ENCODE peak calls at places on chromosomes 5 and 9, in eight cellular contexts. C, N, Q, G, A, H, D and J are unnamed samples.
A peak's percentile ranks its signal among the peaks of the same experiment; 100 is the strongest.

GRCh38 chr5:10352404-10353240 is 873 bp upstream of the MARCHF6 start:
- DNase-seq in C (no peak), N (peak; percentile 35), Q (no peak), G (no peak), A (no peak), H (no peak), D (no peak), J (peak; percentile 54)

GRCh38 chr5:172749881-172750608 is 20.9 kb downstream of the DUSP1 start:
- DNase-seq in C (peak; percentile 92), N (no peak), Q (peak; percentile 46), G (no peak), A (no peak), H (no peak), D (no peak), J (peak; percentile 34)

GRCh38 chr9:33908749-33909148 is 91.8 kb downstream of the UBE2R2 start:
- DNase-seq in C (no peak), N (no peak), Q (no peak), G (no peak), A (no peak), H (no peak), D (no peak), J (no peak)

GRCh38 chr5:4699592-4699991 is 440.5 kb upstream of the ADAMTS16 start:
- DNase-seq in C (no peak), N (no peak), Q (no peak), G (no peak), A (no peak), H (no peak), D (no peak), J (no peak)

GRCh38 chr9:100208673-100209072 is 109.6 kb downstream of the INVS start:
- DNase-seq in C (no peak), N (no peak), Q (no peak), G (no peak), A (no peak), H (no peak), D (no peak), J (no peak)

GRCh38 chr5:180604271-180604670 is 13.0 kb upstream of the SCGB3A1 start:
- DNase-seq in C (peak; percentile 61), N (no peak), Q (no peak), G (no peak), A (no peak), H (no peak), D (peak; percentile 76), J (no peak)

GRCh38 chr5:56446728-56447127 is 213.6 kb upstream of the ANKRD55 start:
- DNase-seq in C (no peak), N (no peak), Q (no peak), G (no peak), A (no peak), H (no peak), D (no peak), J (no peak)

GRCh38 chr9:97475079-97475478 is 26.4 kb upstream of the TMOD1 start:
- DNase-seq in C (no peak), N (no peak), Q (no peak), G (no peak), A (no peak), H (no peak), D (no peak), J (peak; percentile 95)

GRCh38 chr5:134130239-134130945 is 15.9 kb downstream of the TCF7 start:
- DNase-seq in C (peak; percentile 49), N (no peak), Q (no peak), G (no peak), A (no peak), H (no peak), D (no peak), J (no peak)

GRCh38 chr9:132780230-132781007 is 97.7 kb downstream of the AK8 start:
- DNase-seq in C (no peak), N (peak; percentile 5), Q (no peak), G (no peak), A (no peak), H (no peak), D (peak; percentile 29), J (no peak)

GRCh38 chr9:38761999-38762398 is 42.1 kb upstream of the FAM240B start:
- DNase-seq in C (no peak), N (no peak), Q (no peak), G (no peak), A (no peak), H (no peak), D (no peak), J (no peak)

GRCh38 chr5:51495672-51496071 is 112.4 kb downstream of the ISL1 start:
- DNase-seq in C (no peak), N (peak; percentile 15), Q (no peak), G (no peak), A (no peak), H (no peak), D (no peak), J (no peak)

GRCh38 chr5:41068169-41068568 is 3.0 kb downstream of the MROH2B start:
- DNase-seq in C (no peak), N (peak; percentile 33), Q (no peak), G (no peak), A (no peak), H (no peak), D (no peak), J (no peak)

GRCh38 chr5:9373586-9373985 is 172.3 kb downstream of the SEMA5A start:
- DNase-seq in C (no peak), N (no peak), Q (no peak), G (no peak), A (no peak), H (no peak), D (no peak), J (no peak)

GRCh38 chr9:94586814-94587213 is 6.8 kb downstream of the FBP2 start:
- DNase-seq in C (no peak), N (peak; percentile 54), Q (no peak), G (no peak), A (no peak), H (no peak), D (peak; percentile 65), J (no peak)

GRCh38 chr5:129460121-129460950 is at the start of gene ADAMTS19:
- DNase-seq in C (peak; percentile 59), N (peak; percentile 60), Q (peak; percentile 19), G (peak; percentile 14), A (no peak), H (no peak), D (no peak), J (peak; percentile 60)

GRCh38 chr5:129460951-129461815 is 1.1 kb downstream of the ADAMTS19 start:
- DNase-seq in C (peak; percentile 62), N (peak; percentile 38), Q (peak; percentile 56), G (peak; percentile 23), A (no peak), H (no peak), D (no peak), J (peak; percentile 47)

GRCh38 chr5:129461816-129462396 is 1.8 kb downstream of the ADAMTS19 start:
- DNase-seq in C (no peak), N (no peak), Q (no peak), G (no peak), A (no peak), H (no peak), D (no peak), J (no peak)

GRCh38 chr5:129459485-129460120 is 495 bp upstream of the ADAMTS19 start:
- DNase-seq in C (peak; percentile 73), N (peak; percentile 59), Q (peak; percentile 19), G (peak; percentile 5), A (peak; percentile 61), H (no peak), D (no peak), J (peak; percentile 71)
- H3K4me3 ChIP-seq in C (no peak overlapping the region), N (peak overlapping the region; percentile 58), Q (no peak overlapping the region), G (peak overlapping the region; percentile 43), A (peak overlapping the region; percentile 61), H (peak overlapping the region; percentile 70), D (no peak overlapping the region), J (peak overlapping the region; percentile 79)

GRCh38 chr5:66223637-66224036 is 79.5 kb downstream of the SREK1 start:
- DNase-seq in C (no peak), N (peak; percentile 28), Q (peak; percentile 43), G (peak; percentile 29), A (no peak), H (no peak), D (no peak), J (peak; percentile 32)
- TF ChIP-seq CTCF in C (no peak), N (peak; percentile 47), Q (no peak), G (peak; percentile 20), A (no peak), H (no peak), D (no peak), J (peak; percentile 52)

DNA sequence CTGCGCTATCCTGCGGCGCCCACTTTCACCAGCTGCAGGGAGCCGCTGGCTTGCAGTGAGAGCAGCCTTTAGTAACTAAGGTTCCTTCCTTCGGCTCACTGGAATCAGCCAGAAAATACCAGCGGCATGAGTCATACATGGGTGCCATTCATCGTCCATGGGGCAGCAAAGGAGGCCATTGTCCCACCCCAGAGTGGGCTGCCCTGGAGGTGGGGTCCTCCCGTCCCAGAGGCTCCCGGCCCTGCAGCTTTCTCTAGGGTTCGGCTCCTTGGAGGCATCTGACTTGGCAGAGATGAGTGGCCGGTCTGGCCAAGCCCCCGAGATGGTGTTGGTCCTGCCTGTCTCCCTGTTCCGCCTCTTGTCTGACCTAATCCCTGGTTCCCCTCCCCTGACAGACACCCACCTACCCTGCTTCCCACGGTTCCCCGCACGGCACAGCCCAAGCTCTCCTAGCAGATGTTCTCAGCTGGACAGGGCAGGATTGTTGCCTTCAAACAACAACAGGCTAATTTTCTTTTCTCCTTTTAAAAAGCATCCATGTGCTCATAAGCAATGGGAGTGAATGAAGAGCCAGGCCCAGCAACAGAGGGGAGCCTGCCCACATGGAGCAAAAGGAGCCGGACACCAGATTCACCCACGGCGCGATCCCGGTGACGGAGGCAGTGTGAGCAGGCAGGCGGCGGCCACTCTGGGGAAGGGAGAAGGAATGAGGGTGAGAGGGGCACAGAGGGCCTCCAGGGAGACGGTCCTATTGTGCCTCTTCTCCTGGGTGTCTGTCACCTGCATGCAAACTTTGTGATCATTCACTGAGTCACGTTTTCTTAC is 97.0 kb upstream of the COL5A1 start:
- DNase-seq in C (peak; percentile 65), N (peak; percentile 77), Q (peak; percentile 21), G (no peak), A (no peak), H (no peak), D (no peak), J (peak; percentile 83)
- H3K4me3 ChIP-seq in C (no peak overlapping the region), N (no peak overlapping the region), Q (no peak overlapping the region), G (no peak overlapping the region), A (no peak overlapping the region), H (no peak overlapping the region), D (no peak overlapping the region), J (no peak overlapping the region)

GRCh38 chr5:132387649-132388117 is 18.2 kb downstream of the SLC22A5 start:
- DNase-seq in C (peak; percentile 77), N (peak; percentile 96), Q (peak; percentile 76), G (peak; percentile 84), A (peak; percentile 84), H (no peak), D (peak; percentile 89), J (peak; percentile 100)
- TF ChIP-seq CTCF in C (no peak), N (no peak), Q (no peak), G (no peak), A (no peak), H (no peak), D (no peak), J (no peak)